ENCODE peak calls at places on chromosomes 5 and 9, in seven cellular contexts. S is cardiac fibroblast, Y is NCI-H510A, F is RPMI7951, G is NCI-H2081, Q is kidney epithelial cell, X is iris pigment epithelial cell. K is an unnamed sample.
A peak's percentile ranks its signal among the peaks of the same experiment; 100 is the strongest.

GRCh38 chr5:133794066-133794465 is 174.4 kb downstream of the C5orf15 start:
- DNase-seq in F (no peak), S (no peak), G (no peak), Y (no peak), X (no peak), Q (no peak), K (no peak)

GRCh38 chr5:159990506-159990905 is 18.4 kb upstream of the TTC1 start:
- DNase-seq in Y (no peak), S (peak; percentile 34), G (no peak), F (peak; percentile 15), Q (no peak), X (no peak), K (peak; percentile 21)

GRCh38 chr9:21591221-21592062 is 109.3 kb upstream of the IFNE start:
- DNase-seq in F (peak; percentile 95), Q (peak; percentile 97), G (no peak), X (peak; percentile 100), Y (no peak), S (peak; percentile 99), K (no peak)

GRCh38 chr5:9551567-9551966 is 5.7 kb upstream of the SEMA5A start:
- DNase-seq in Y (no peak), F (no peak), S (no peak), G (no peak), X (no peak), Q (no peak), K (no peak)

GRCh38 chr9:90906316-90907055 is 104.9 kb downstream of the SYK start:
- DNase-seq in S (peak; percentile 9), F (peak; percentile 34), X (no peak), Y (peak; percentile 20), G (no peak), Q (no peak), K (no peak)

GRCh38 chr9:84604223-84604622 is 65.3 kb upstream of the NTRK2 start:
- DNase-seq in S (no peak), X (no peak), F (no peak), Q (no peak), G (no peak), Y (no peak), K (no peak)

GRCh38 chr5:130198927-130199326 is 294.7 kb downstream of the CHSY3 start:
- DNase-seq in S (peak; percentile 58), Q (no peak), X (peak; percentile 39), G (no peak), F (peak; percentile 13), Y (no peak), K (peak; percentile 81)

GRCh38 chr5:10607023-10607665 is 43.3 kb downstream of the ANKRD33B start:
- DNase-seq in S (peak; percentile 55), Q (peak; percentile 82), Y (peak; percentile 66), F (peak; percentile 65), G (peak; percentile 32), X (peak; percentile 57), K (no peak)

GRCh38 chr5:8848997-8849585 is 696.8 kb downstream of the SEMA5A start:
- DNase-seq in S (peak; percentile 95), X (peak; percentile 69), G (peak; percentile 54), Y (no peak), F (peak; percentile 70), Q (peak; percentile 76), K (no peak)

GRCh38 chr9:124553738-124554137 is 46.5 kb upstream of the NR5A1 start:
- DNase-seq in G (no peak), Q (no peak), X (peak; percentile 91), F (peak; percentile 24), S (peak; percentile 75), Y (no peak), K (no peak)

GRCh38 chr5:132767150-132767549 is 9.9 kb downstream of the SEPTIN8 start:
- DNase-seq in F (peak; percentile 10), S (no peak), G (no peak), Y (no peak), X (no peak), Q (no peak), K (no peak)

GRCh38 chr9:114820776-114821501 is 15.1 kb upstream of the TNFSF15 start:
- DNase-seq in F (no peak), S (peak; percentile 77), G (no peak), X (no peak), Q (no peak), Y (no peak), K (no peak)

GRCh38 chr5:93454896-93455295 is 126.1 kb downstream of the NR2F1-AS1 start:
- DNase-seq in Y (no peak), G (no peak), Q (peak; percentile 25), S (no peak), X (peak; percentile 27), F (no peak), K (no peak)

GRCh38 chr5:120229036-120229435 is 235.1 kb upstream of the PRR16 start:
- DNase-seq in S (no peak), F (no peak), X (no peak), G (no peak), Y (no peak), Q (no peak), K (no peak)

GRCh38 chr9:74120470-74120869 is 376.7 kb upstream of the RORB start:
- DNase-seq in G (no peak), S (no peak), Q (no peak), Y (no peak), F (no peak), X (peak; percentile 12), K (no peak)

GRCh38 chr9:103942652-103943051 is 151.5 kb upstream of the SMC2 start:
- DNase-seq in G (peak; percentile 95), S (no peak), Q (no peak), Y (peak; percentile 88), F (no peak), X (no peak), K (no peak)

GRCh38 chr9:95486318-95486717 is 30.5 kb downstream of the PTCH1 start:
- DNase-seq in F (no peak), G (no peak), S (no peak), Q (no peak), X (no peak), Y (no peak), K (no peak)

GRCh38 chr5:14054965-14055963 is 87.9 kb upstream of the TRIO start:
- DNase-seq in S (peak; percentile 50), F (no peak), X (peak; percentile 46), G (no peak), Y (no peak), Q (no peak), K (peak; percentile 22)

GRCh38 chr9:16640649-16641048 is 229.8 kb downstream of the BNC2 start:
- DNase-seq in G (no peak), X (peak; percentile 56), S (peak; percentile 30), Q (no peak), F (peak; percentile 47), Y (no peak), K (peak; percentile 57)

GRCh38 chr5:127001621-127002296 is 28.6 kb downstream of the MARCHF3 start:
- DNase-seq in X (peak; percentile 95), G (no peak), S (peak; percentile 92), Q (peak; percentile 60), F (peak; percentile 91), Y (no peak), K (no peak)

GRCh38 chr5:120139039-120139438 is 325.1 kb upstream of the PRR16 start:
- DNase-seq in G (no peak), S (peak; percentile 99), F (peak; percentile 86), Q (peak; percentile 75), X (peak; percentile 98), Y (no peak), K (peak; percentile 70)

GRCh38 chr5:173663810-173664526 is 47.5 kb upstream of the BOD1 start:
- DNase-seq in Y (no peak), G (no peak), F (peak; percentile 15), X (peak; percentile 39), Q (no peak), S (peak; percentile 48), K (no peak)

K was measured in SK-MEL-5.